ENCODE peak calls at places on chromosomes 6 and 20, in five cellular contexts. W is hippocampal formation, O is IMR-90, N is choroid plexus epithelial cell, E is mucosa of gallbladder. C is an unnamed sample.

GRCh38 chr6:50353603-50354002 is 303.9 kb upstream of the DEFB112 start:
- DNase-seq in W (no peak), O (no peak), N (no peak), E (no peak), C (no peak)

GRCh38 chr20:61705909-61706308 is 359.8 kb downstream of the TAF4 start:
- DNase-seq in W (no peak), O (no peak), N (no peak), E (no peak), C (no peak)

GRCh38 chr20:18288748-18289705 is 700 bp downstream of the ZNF133 start:
- DNase-seq in W (no peak), O (peak), N (peak), E (no peak), C (no peak)

GRCh38 chr6:111804627-111805235 is 68.5 kb downstream of the FYN start:
- DNase-seq in W (no peak), O (peak), N (peak), E (no peak), C (no peak)

GRCh38 chr6:30931959-30932645 is at the start of gene SFTA2:
- DNase-seq in W (no peak), O (no peak), N (no peak), E (peak), C (no peak)

GRCh38 chr6:57324538-57324937 is 7.1 kb downstream of the PRIM2 start:
- DNase-seq in W (peak), O (peak), N (peak), E (no peak), C (no peak)

GRCh38 chr20:36093025-36093803 is 61.3 kb upstream of the EPB41L1 start:
- DNase-seq in W (no peak), O (no peak), N (peak), E (peak), C (no peak)

GRCh38 chr6:2939315-2940009 is 31.9 kb downstream of the SERPINB6 start:
- DNase-seq in W (no peak), O (no peak), N (no peak), E (no peak), C (no peak)

GRCh38 chr6:158912591-158912990 is 87.4 kb downstream of the RSPH3 start:
- DNase-seq in W (no peak), O (no peak), N (no peak), E (no peak), C (no peak)

GRCh38 chr6:10733151-10733715 is 10.4 kb downstream of the TMEM14C start:
- DNase-seq in W (no peak), O (no peak), N (peak), E (no peak), C (no peak)

GRCh38 chr6:110999634-111000270 is 17.9 kb downstream of the RPF2 start:
- DNase-seq in W (peak), O (peak), N (peak), E (no peak), C (peak)

GRCh38 chr20:61771805-61772350 is 293.8 kb downstream of the TAF4 start:
- DNase-seq in W (no peak), O (no peak), N (no peak), E (no peak), C (no peak)

GRCh38 chr6:29702519-29703103 is 20.6 kb upstream of the HLA-F start:
- DNase-seq in W (no peak), O (no peak), N (peak), E (no peak), C (no peak)

GRCh38 chr20:1331101-1331500 is 2.2 kb upstream of the SDCBP2 start:
- DNase-seq in W (no peak), O (no peak), N (no peak), E (no peak), C (no peak)

GRCh38 chr6:164290101-164290500 is 875.6 kb downstream of the QKI start:
- DNase-seq in W (no peak), O (no peak), N (no peak), E (no peak), C (no peak)

GRCh38 chr6:113842165-113842564 is 15.0 kb upstream of the MARCKS start:
- DNase-seq in W (no peak), O (peak), N (no peak), E (no peak), C (no peak)

GRCh38 chr6:18632670-18633410 is 245.7 kb downstream of the RNF144B start:
- DNase-seq in W (no peak), O (peak), N (peak), E (no peak), C (no peak)

GRCh38 chr6:13429406-13429753 is 58.0 kb downstream of the GFOD1 start:
- DNase-seq in W (no peak), O (no peak), N (no peak), E (no peak), C (no peak)

GRCh38 chr6:51529240-51529639 is 558.2 kb downstream of the PKHD1 start:
- DNase-seq in W (no peak), O (no peak), N (no peak), E (no peak), C (no peak)

GRCh38 chr6:83429857-83430605 is 820 bp downstream of the ME1 start:
- DNase-seq in W (no peak), O (peak), N (peak), E (peak), C (peak)

GRCh38 chr6:90354961-90355360 is 58.3 kb upstream of the BACH2 start:
- DNase-seq in W (no peak), O (no peak), N (no peak), E (no peak), C (no peak)

GRCh38 chr20:53983401-53983800 is 87.0 kb downstream of the BCAS1 start:
- DNase-seq in W (no peak), O (no peak), N (no peak), E (no peak), C (no peak)

GRCh38 chr20:58714340-58714922 is 21.8 kb downstream of the NPEPL1 start:
- DNase-seq in W (no peak), O (no peak), N (no peak), E (peak), C (no peak)

GRCh38 chr6:129141499-129141898 is 258.6 kb downstream of the LAMA2 start:
- DNase-seq in W (no peak), O (peak), N (peak), E (no peak), C (no peak)

GRCh38 chr6:3260772-3261517 is 2.2 kb downstream of the PSMG4 start:
- DNase-seq in W (no peak), O (no peak), N (no peak), E (no peak), C (no peak)

GRCh38 chr6:73923899-73924485 is 228.0 kb downstream of the CD109 start:
- DNase-seq in W (no peak), O (peak), N (peak), E (no peak), C (no peak)

GRCh38 chr6:28648035-28648877 is 122.6 kb downstream of the GPX5 start:
- DNase-seq in W (peak), O (peak), N (peak), E (peak), C (peak)

GRCh38 chr6:20202070-20202658 is 10.1 kb downstream of the MBOAT1 start:
- DNase-seq in W (no peak), O (peak), N (peak), E (no peak), C (no peak)

GRCh38 chr20:39050555-39050902 is 88.4 kb downstream of the DHX35 start:
- DNase-seq in W (no peak), O (no peak), N (no peak), E (no peak), C (no peak)

GRCh38 chr20:24118781-24119175 is 130.2 kb upstream of the GGTLC1 start:
- DNase-seq in W (no peak), O (no peak), N (no peak), E (peak), C (no peak)

GRCh38 chr6:9307187-9307586 is 871.8 kb upstream of the SLC35B3 start:
- DNase-seq in W (no peak), O (no peak), N (no peak), E (no peak), C (no peak)

GRCh38 chr6:80696268-80696667 is 589.8 kb downstream of the BCKDHB start:
- DNase-seq in W (no peak), O (no peak), N (no peak), E (no peak), C (no peak)

GRCh38 chr6:29758761-29759160 is 35.5 kb downstream of the HLA-F start:
- DNase-seq in W (no peak), O (no peak), N (no peak), E (no peak), C (no peak)

GRCh38 chr20:3163099-3164042 is 3.7 kb upstream of the FASTKD5 start:
- DNase-seq in W (no peak), O (no peak), N (no peak), E (no peak), C (no peak)

GRCh38 chr20:60136640-60137411 is 178.6 kb downstream of the CDH26 start:
- DNase-seq in W (no peak), O (no peak), N (no peak), E (no peak), C (no peak)

GRCh38 chr6:7532821-7533220 is 8.7 kb upstream of the DSP start:
- DNase-seq in W (no peak), O (no peak), N (no peak), E (no peak), C (no peak)

GRCh38 chr6:139522471-139523220 is 148.2 kb upstream of the CITED2 start:
- DNase-seq in W (no peak), O (no peak), N (no peak), E (no peak), C (no peak)

C was measured in globus pallidus.